ENCODE peak calls at places on chromosomes 3 and 15, in nine cellular contexts. One of them, this sample, is unnamed.

GRCh38 chr15:74742422-74742821 is 6.2 kb upstream of the CYP1A2 start:
- DNase-seq in upper lobe of left lung: no peak
- DNase-seq in stomach: no peak
- DNase-seq in astrocyte: no peak
- DNase-seq in gastrocnemius medialis: no peak
- DNase-seq in CD8-positive, alpha-beta memory T cell: no peak
- DNase-seq in PC-3: no peak
- DNase-seq in Karpas-422: peak; percentile 71
- DNase-seq in ascending aorta: no peak
- DNase-seq in this sample: no peak

GRCh38 chr3:13851997-13852637 is 27.8 kb downstream of the WNT7A start:
- DNase-seq in Karpas-422: no peak
- DNase-seq in PC-3: no peak
- DNase-seq in upper lobe of left lung: no peak
- DNase-seq in stomach: no peak
- DNase-seq in CD8-positive, alpha-beta memory T cell: no peak
- DNase-seq in astrocyte: no peak
- DNase-seq in ascending aorta: no peak
- DNase-seq in gastrocnemius medialis: no peak
- DNase-seq in this sample: no peak

GRCh38 chr3:184808021-184808420 is 3.9 kb upstream of the VPS8 start:
- DNase-seq in CD8-positive, alpha-beta memory T cell: no peak
- DNase-seq in Karpas-422: peak; percentile 78
- DNase-seq in PC-3: no peak
- DNase-seq in stomach: no peak
- DNase-seq in upper lobe of left lung: peak; percentile 9
- DNase-seq in astrocyte: no peak
- DNase-seq in gastrocnemius medialis: no peak
- DNase-seq in ascending aorta: no peak
- DNase-seq in this sample: no peak

GRCh38 chr15:74261041-74261440 is 24.9 kb downstream of the CCDC33 start:
- DNase-seq in Karpas-422: no peak
- DNase-seq in ascending aorta: no peak
- DNase-seq in PC-3: no peak
- DNase-seq in upper lobe of left lung: no peak
- DNase-seq in gastrocnemius medialis: no peak
- DNase-seq in astrocyte: no peak
- DNase-seq in CD8-positive, alpha-beta memory T cell: no peak
- DNase-seq in stomach: no peak
- DNase-seq in this sample: no peak

GRCh38 chr3:94405258-94406035 is 342.6 kb downstream of the NSUN3 start:
- DNase-seq in CD8-positive, alpha-beta memory T cell: no peak
- DNase-seq in PC-3: peak; percentile 30
- DNase-seq in ascending aorta: no peak
- DNase-seq in upper lobe of left lung: no peak
- DNase-seq in astrocyte: peak; percentile 89
- DNase-seq in stomach: no peak
- DNase-seq in gastrocnemius medialis: no peak
- DNase-seq in Karpas-422: no peak
- DNase-seq in this sample: no peak

GRCh38 chr15:31328999-31329639 is 2.5 kb downstream of the KLF13 start:
- DNase-seq in CD8-positive, alpha-beta memory T cell: no peak
- DNase-seq in ascending aorta: no peak
- DNase-seq in stomach: no peak
- DNase-seq in astrocyte: no peak
- DNase-seq in PC-3: peak; percentile 16
- DNase-seq in upper lobe of left lung: peak; percentile 88
- DNase-seq in gastrocnemius medialis: no peak
- DNase-seq in Karpas-422: peak; percentile 66
- DNase-seq in this sample: peak; percentile 38

GRCh38 chr3:68088216-68088615 is 433.8 kb upstream of the SUCLG2 start:
- DNase-seq in Karpas-422: no peak
- DNase-seq in ascending aorta: no peak
- DNase-seq in astrocyte: no peak
- DNase-seq in CD8-positive, alpha-beta memory T cell: peak; percentile 5
- DNase-seq in stomach: no peak
- DNase-seq in upper lobe of left lung: no peak
- DNase-seq in gastrocnemius medialis: no peak
- DNase-seq in PC-3: no peak
- DNase-seq in this sample: no peak

GRCh38 chr15:38130739-38131498 is 121.7 kb upstream of the SPRED1 start:
- DNase-seq in CD8-positive, alpha-beta memory T cell: no peak
- DNase-seq in upper lobe of left lung: no peak
- DNase-seq in ascending aorta: peak; percentile 90
- DNase-seq in Karpas-422: peak; percentile 46
- DNase-seq in gastrocnemius medialis: peak; percentile 78
- DNase-seq in astrocyte: peak; percentile 96
- DNase-seq in stomach: peak; percentile 49
- DNase-seq in PC-3: peak; percentile 92
- DNase-seq in this sample: peak; percentile 55

GRCh38 chr3:159761377-159761776 is 227.3 kb upstream of the IL12A start:
- DNase-seq in upper lobe of left lung: no peak
- DNase-seq in Karpas-422: no peak
- DNase-seq in astrocyte: peak; percentile 43
- DNase-seq in CD8-positive, alpha-beta memory T cell: no peak
- DNase-seq in PC-3: peak; percentile 66
- DNase-seq in ascending aorta: peak; percentile 70
- DNase-seq in gastrocnemius medialis: no peak
- DNase-seq in stomach: peak; percentile 44
- DNase-seq in this sample: no peak

GRCh38 chr3:64740232-64740631 is 52.4 kb upstream of the ADAMTS9 start:
- DNase-seq in Karpas-422: no peak
- DNase-seq in stomach: no peak
- DNase-seq in astrocyte: peak; percentile 30
- DNase-seq in gastrocnemius medialis: no peak
- DNase-seq in upper lobe of left lung: no peak
- DNase-seq in PC-3: no peak
- DNase-seq in CD8-positive, alpha-beta memory T cell: no peak
- DNase-seq in ascending aorta: peak; percentile 67
- DNase-seq in this sample: no peak

GRCh38 chr3:139679218-139679617 is 1.4 kb upstream of the NMNAT3 start:
- DNase-seq in stomach: no peak
- DNase-seq in ascending aorta: no peak
- DNase-seq in gastrocnemius medialis: no peak
- DNase-seq in CD8-positive, alpha-beta memory T cell: no peak
- DNase-seq in PC-3: no peak
- DNase-seq in astrocyte: no peak
- DNase-seq in upper lobe of left lung: no peak
- DNase-seq in Karpas-422: no peak
- DNase-seq in this sample: no peak

GRCh38 chr3:193829781-193830180 is 236.8 kb downstream of the OPA1 start:
- DNase-seq in CD8-positive, alpha-beta memory T cell: no peak
- DNase-seq in astrocyte: peak; percentile 83
- DNase-seq in gastrocnemius medialis: no peak
- DNase-seq in PC-3: peak; percentile 95
- DNase-seq in stomach: peak; percentile 65
- DNase-seq in upper lobe of left lung: no peak
- DNase-seq in Karpas-422: no peak
- DNase-seq in ascending aorta: peak; percentile 55
- DNase-seq in this sample: no peak

GRCh38 chr3:49414753-49415152 is 2.5 kb downstream of the TCTA start:
- DNase-seq in upper lobe of left lung: no peak
- DNase-seq in gastrocnemius medialis: no peak
- DNase-seq in stomach: no peak
- DNase-seq in PC-3: no peak
- DNase-seq in Karpas-422: no peak
- DNase-seq in CD8-positive, alpha-beta memory T cell: no peak
- DNase-seq in astrocyte: no peak
- DNase-seq in ascending aorta: no peak
- DNase-seq in this sample: no peak

GRCh38 chr3:20038679-20039078 is 1.6 kb upstream of the KAT2B start:
- DNase-seq in ascending aorta: no peak
- DNase-seq in astrocyte: no peak
- DNase-seq in CD8-positive, alpha-beta memory T cell: no peak
- DNase-seq in PC-3: no peak
- DNase-seq in stomach: no peak
- DNase-seq in upper lobe of left lung: no peak
- DNase-seq in Karpas-422: no peak
- DNase-seq in gastrocnemius medialis: no peak
- DNase-seq in this sample: no peak

GRCh38 chr3:5376761-5377160 is 189.3 kb downstream of the EDEM1 start:
- DNase-seq in stomach: peak; percentile 82
- DNase-seq in PC-3: peak; percentile 64
- DNase-seq in CD8-positive, alpha-beta memory T cell: no peak
- DNase-seq in astrocyte: no peak
- DNase-seq in gastrocnemius medialis: no peak
- DNase-seq in upper lobe of left lung: no peak
- DNase-seq in ascending aorta: no peak
- DNase-seq in Karpas-422: no peak
- DNase-seq in this sample: no peak

GRCh38 chr3:183439510-183439909 is 11.1 kb upstream of the MCF2L2 start:
- DNase-seq in stomach: no peak
- DNase-seq in upper lobe of left lung: no peak
- DNase-seq in astrocyte: no peak
- DNase-seq in PC-3: peak; percentile 22
- DNase-seq in ascending aorta: no peak
- DNase-seq in gastrocnemius medialis: no peak
- DNase-seq in CD8-positive, alpha-beta memory T cell: no peak
- DNase-seq in Karpas-422: no peak
- DNase-seq in this sample: no peak

GRCh38 chr3:119702530-119703527 is at the start of gene CFAP91:
- DNase-seq in PC-3: peak; percentile 94
- DNase-seq in ascending aorta: peak; percentile 99
- DNase-seq in upper lobe of left lung: peak; percentile 99
- DNase-seq in stomach: peak; percentile 98
- DNase-seq in Karpas-422: peak; percentile 67
- DNase-seq in CD8-positive, alpha-beta memory T cell: peak; percentile 78
- DNase-seq in astrocyte: peak; percentile 82
- DNase-seq in gastrocnemius medialis: peak; percentile 93
- DNase-seq in this sample: peak; percentile 97

GRCh38 chr3:36765104-36765503 is 751 bp upstream of the DCLK3 start:
- DNase-seq in Karpas-422: no peak
- DNase-seq in ascending aorta: no peak
- DNase-seq in PC-3: no peak
- DNase-seq in astrocyte: no peak
- DNase-seq in stomach: no peak
- DNase-seq in gastrocnemius medialis: no peak
- DNase-seq in upper lobe of left lung: no peak
- DNase-seq in CD8-positive, alpha-beta memory T cell: no peak
- DNase-seq in this sample: no peak

GRCh38 chr3:36763850-36764703 is at the start of gene DCLK3:
- DNase-seq in PC-3: no peak
- DNase-seq in Karpas-422: no peak
- DNase-seq in ascending aorta: no peak
- DNase-seq in stomach: no peak
- DNase-seq in gastrocnemius medialis: no peak
- DNase-seq in CD8-positive, alpha-beta memory T cell: no peak
- DNase-seq in astrocyte: no peak
- DNase-seq in upper lobe of left lung: peak; percentile 86
- DNase-seq in this sample: no peak

GRCh38 chr3:36764704-36765038 is 318 bp upstream of the DCLK3 start:
- DNase-seq in PC-3: no peak
- DNase-seq in CD8-positive, alpha-beta memory T cell: no peak
- DNase-seq in gastrocnemius medialis: no peak
- DNase-seq in upper lobe of left lung: no peak
- DNase-seq in Karpas-422: no peak
- DNase-seq in stomach: no peak
- DNase-seq in ascending aorta: no peak
- DNase-seq in astrocyte: no peak
- DNase-seq in this sample: no peak

GRCh38 chr3:36763111-36763849 is 1.1 kb downstream of the DCLK3 start:
- DNase-seq in stomach: no peak
- DNase-seq in Karpas-422: no peak
- DNase-seq in upper lobe of left lung: no peak
- DNase-seq in PC-3: no peak
- DNase-seq in CD8-positive, alpha-beta memory T cell: no peak
- DNase-seq in gastrocnemius medialis: no peak
- DNase-seq in astrocyte: no peak
- DNase-seq in ascending aorta: no peak
- DNase-seq in this sample: no peak
- H3K27me3 ChIP-seq in stomach: peaks cover 31% of the 10 kb centered on the region
- H3K27me3 ChIP-seq in Karpas-422: no peaks in the 10 kb centered on the region
- H3K27me3 ChIP-seq in upper lobe of left lung: no peaks in the 10 kb centered on the region
- H3K27me3 ChIP-seq in PC-3: peaks cover 61% of the 10 kb centered on the region
- H3K27me3 ChIP-seq in CD8-positive, alpha-beta memory T cell: peaks cover 13% of the 10 kb centered on the region
- H3K27me3 ChIP-seq in gastrocnemius medialis: peaks cover 21% of the 10 kb centered on the region
- H3K27me3 ChIP-seq in astrocyte: peaks cover 41% of the 10 kb centered on the region
- H3K27me3 ChIP-seq in ascending aorta: peaks cover 5% of the 10 kb centered on the region
- H3K27me3 ChIP-seq in this sample: peaks cover 33% of the 10 kb centered on the region

GRCh38 chr15:77688270-77689058 is 55.8 kb upstream of the LINGO1 start:
- DNase-seq in upper lobe of left lung: no peak
- DNase-seq in Karpas-422: no peak
- DNase-seq in stomach: no peak
- DNase-seq in CD8-positive, alpha-beta memory T cell: no peak
- DNase-seq in astrocyte: no peak
- DNase-seq in PC-3: no peak
- DNase-seq in gastrocnemius medialis: no peak
- DNase-seq in ascending aorta: no peak
- DNase-seq in this sample: no peak
- H3K27me3 ChIP-seq in upper lobe of left lung: no peaks in the 10 kb centered on the region
- H3K27me3 ChIP-seq in Karpas-422: no peaks in the 10 kb centered on the region
- H3K27me3 ChIP-seq in stomach: peaks cover 8% of the 10 kb centered on the region
- H3K27me3 ChIP-seq in CD8-positive, alpha-beta memory T cell: peaks cover 9% of the 10 kb centered on the region
- H3K27me3 ChIP-seq in astrocyte: peaks cover 8% of the 10 kb centered on the region
- H3K27me3 ChIP-seq in PC-3: peaks cover 67% of the 10 kb centered on the region
- H3K27me3 ChIP-seq in gastrocnemius medialis: peaks cover 13% of the 10 kb centered on the region
- H3K27me3 ChIP-seq in ascending aorta: no peaks in the 10 kb centered on the region
- H3K27me3 ChIP-seq in this sample: no peaks in the 10 kb centered on the region

GRCh38 chr3:27717200-27717852 is 4.8 kb downstream of the EOMES start:
- DNase-seq in CD8-positive, alpha-beta memory T cell: no peak
- DNase-seq in astrocyte: no peak
- DNase-seq in upper lobe of left lung: no peak
- DNase-seq in gastrocnemius medialis: no peak
- DNase-seq in ascending aorta: no peak
- DNase-seq in PC-3: no peak
- DNase-seq in stomach: no peak
- DNase-seq in Karpas-422: no peak
- DNase-seq in this sample: no peak
- H3K27me3 ChIP-seq in CD8-positive, alpha-beta memory T cell: no peaks in the 10 kb centered on the region
- H3K27me3 ChIP-seq in astrocyte: peaks cover 92% of the 10 kb centered on the region
- H3K27me3 ChIP-seq in upper lobe of left lung: no peaks in the 10 kb centered on the region
- H3K27me3 ChIP-seq in gastrocnemius medialis: peaks cover 98% of the 10 kb centered on the region
- H3K27me3 ChIP-seq in ascending aorta: peaks cover 21% of the 10 kb centered on the region
- H3K27me3 ChIP-seq in PC-3: peaks cover 12% of the 10 kb centered on the region
- H3K27me3 ChIP-seq in stomach: peaks cover 71% of the 10 kb centered on the region
- H3K27me3 ChIP-seq in Karpas-422: no peaks in the 10 kb centered on the region
- H3K27me3 ChIP-seq in this sample: peaks cover 78% of the 10 kb centered on the region

GRCh38 chr15:49758456-49758855 is 137.6 kb downstream of the DTWD1 start:
- DNase-seq in stomach: no peak
- DNase-seq in astrocyte: no peak
- DNase-seq in Karpas-422: no peak
- DNase-seq in CD8-positive, alpha-beta memory T cell: no peak
- DNase-seq in upper lobe of left lung: no peak
- DNase-seq in ascending aorta: no peak
- DNase-seq in PC-3: no peak
- DNase-seq in gastrocnemius medialis: no peak
- DNase-seq in this sample: no peak

GRCh38 chr15:49760749-49761148 is 139.9 kb downstream of the DTWD1 start:
- DNase-seq in CD8-positive, alpha-beta memory T cell: no peak
- DNase-seq in Karpas-422: no peak
- DNase-seq in ascending aorta: no peak
- DNase-seq in astrocyte: no peak
- DNase-seq in gastrocnemius medialis: no peak
- DNase-seq in stomach: no peak
- DNase-seq in upper lobe of left lung: no peak
- DNase-seq in PC-3: no peak
- DNase-seq in this sample: no peak

DNA sequence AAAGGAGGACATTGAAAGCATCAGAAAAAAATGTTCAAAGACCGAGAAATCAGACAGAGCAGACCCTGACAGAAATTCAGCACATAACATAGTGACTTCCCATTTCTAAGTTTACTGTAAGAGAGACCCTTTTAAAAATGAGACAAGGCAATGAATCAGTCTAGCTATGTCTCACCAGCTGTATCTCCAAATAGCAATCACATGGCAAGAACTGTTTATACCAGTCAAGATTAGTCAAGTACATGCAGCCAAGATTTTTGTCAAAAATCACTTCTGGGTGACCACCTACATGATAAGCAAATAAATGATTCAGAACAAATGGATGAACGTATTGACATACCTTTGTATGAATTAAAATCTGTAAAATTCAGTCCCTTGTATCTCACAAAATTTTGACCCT is 138.0 kb downstream of the DTWD1 start:
- DNase-seq in upper lobe of left lung: no peak
- DNase-seq in PC-3: peak; percentile 43
- DNase-seq in astrocyte: peak; percentile 17
- DNase-seq in stomach: no peak
- DNase-seq in ascending aorta: no peak
- DNase-seq in gastrocnemius medialis: no peak
- DNase-seq in CD8-positive, alpha-beta memory T cell: no peak
- DNase-seq in Karpas-422: no peak
- DNase-seq in this sample: no peak
- H3K27me3 ChIP-seq in upper lobe of left lung: no peaks in the 10 kb centered on the region
- H3K27me3 ChIP-seq in PC-3: no peaks in the 10 kb centered on the region
- H3K27me3 ChIP-seq in astrocyte: no peaks in the 10 kb centered on the region
- H3K27me3 ChIP-seq in stomach: no peaks in the 10 kb centered on the region
- H3K27me3 ChIP-seq in ascending aorta: no peaks in the 10 kb centered on the region
- H3K27me3 ChIP-seq in gastrocnemius medialis: no peaks in the 10 kb centered on the region
- H3K27me3 ChIP-seq in CD8-positive, alpha-beta memory T cell: no peaks in the 10 kb centered on the region
- H3K27me3 ChIP-seq in Karpas-422: no peaks in the 10 kb centered on the region
- H3K27me3 ChIP-seq in this sample: no peaks in the 10 kb centered on the region

This sample was measured in dorsolateral prefrontal cortex.